ENCODE peak calls at places on chromosome 21, in nine cellular contexts. G is PC-3, M is SK-N-SH, E is GM23248, Q is HCT116, D is OCI-LY7, N is neural progenitor cell, H is GM23338, L is MM.1S. S is an unnamed sample.
A peak's percentile ranks its signal among the peaks of the same experiment; 100 is the strongest.

GRCh38 chr21:33244781-33245105 is 15.0 kb downstream of the IFNAR2 start:
- DNase-seq in Q (no peak), D (no peak), N (no peak), L (no peak), M (no peak), H (no peak), E (no peak), G (no peak), S (no peak)

GRCh38 chr21:39775816-39776215 is 30.8 kb downstream of the IGSF5 start:
- DNase-seq in H (no peak), G (no peak), N (no peak), L (no peak), D (no peak), E (no peak), Q (no peak), M (no peak), S (no peak)

GRCh38 chr21:43769325-43769958 is 6.7 kb downstream of the CSTB start:
- DNase-seq in D (no peak), G (no peak), M (no peak), L (no peak), N (no peak), E (no peak), H (no peak), Q (no peak), S (no peak)

GRCh38 chr21:16055012-16055411 is 325.2 kb downstream of the USP25 start:
- DNase-seq in E (no peak), Q (no peak), L (no peak), M (no peak), G (no peak), N (no peak), H (no peak), D (no peak), S (no peak)

GRCh38 chr21:34984356-34984755 is 64.7 kb downstream of the RUNX1 start:
- DNase-seq in Q (no peak), E (no peak), L (no peak), H (no peak), D (no peak), G (no peak), M (no peak), N (no peak), S (no peak)

GRCh38 chr21:16071082-16071481 is 341.3 kb downstream of the USP25 start:
- DNase-seq in N (no peak), E (peak; percentile 78), Q (no peak), H (peak; percentile 21), D (no peak), M (peak; percentile 36), G (no peak), L (no peak), S (no peak)

GRCh38 chr21:16509466-16509865 is 779.7 kb downstream of the USP25 start:
- DNase-seq in N (no peak), Q (no peak), D (no peak), M (no peak), L (no peak), G (no peak), E (peak; percentile 81), H (no peak), S (no peak)

GRCh38 chr21:35648512-35648911 is 411.8 kb downstream of the SETD4 start:
- DNase-seq in Q (no peak), D (no peak), H (no peak), G (peak; percentile 48), M (no peak), E (no peak), N (no peak), L (peak; percentile 21), S (no peak)

GRCh38 chr21:29989634-29990234 is 49.9 kb upstream of the GRIK1 start:
- DNase-seq in H (no peak), M (no peak), G (no peak), D (no peak), Q (no peak), L (no peak), E (no peak), N (no peak), S (no peak)

DNA sequence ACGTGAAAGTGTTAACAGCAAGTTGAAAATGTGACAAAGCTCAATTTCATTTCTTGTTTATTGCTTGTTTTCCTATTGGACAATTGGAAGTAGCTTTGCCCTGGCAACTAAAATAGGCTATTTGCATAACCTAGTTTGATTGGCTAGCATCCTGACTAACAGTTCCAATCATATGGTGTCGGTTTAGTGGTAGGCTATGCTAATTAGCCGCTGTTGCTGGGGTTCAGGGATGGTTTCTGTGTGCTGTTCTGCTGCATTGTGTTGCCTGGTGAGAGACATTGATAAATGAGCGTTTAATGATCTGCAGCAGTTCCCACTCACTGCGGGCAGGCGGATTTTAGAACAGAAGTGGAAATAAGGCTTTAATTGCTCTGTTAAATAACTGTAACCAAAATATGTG is 68.5 kb downstream of the DYRK1A start:
- DNase-seq in E (peak; percentile 85), N (peak; percentile 88), Q (peak; percentile 12), L (no peak), G (peak; percentile 47), H (peak; percentile 98), D (no peak), M (peak; percentile 70), S (peak; percentile 60)
- TF ChIP-seq EZH2phosphoT487 in E (no peak), N (no peak), Q (no peak), L (no peak), G (no peak), H (no peak), D (no peak), M (no peak), S (no peak)

DNA sequence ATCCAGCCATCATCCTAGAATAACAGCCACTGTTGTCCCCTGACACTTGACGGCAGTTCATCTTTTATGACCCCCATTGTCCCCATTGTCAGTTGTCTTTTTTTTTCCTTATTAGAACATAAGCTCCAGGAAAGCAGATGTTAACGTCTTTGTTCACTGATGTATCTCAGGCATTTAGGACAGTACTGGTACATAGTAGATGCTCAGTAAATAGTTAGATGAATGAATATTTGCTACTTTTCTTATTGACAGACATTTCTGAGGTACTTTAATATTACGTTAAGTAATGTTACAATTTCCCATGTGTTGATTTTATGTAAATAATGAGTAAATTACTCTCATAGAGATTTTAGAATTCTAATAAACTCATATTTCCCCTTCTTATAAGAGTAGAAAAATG is 69.5 kb downstream of the ADARB1 start:
- DNase-seq in G (no peak), D (no peak), L (no peak), E (no peak), Q (no peak), H (no peak), M (no peak), N (no peak), S (no peak)
- TF ChIP-seq EZH2phosphoT487 in G (no peak), D (no peak), L (no peak), E (no peak), Q (no peak), H (no peak), M (no peak), N (no peak), S (no peak)

GRCh38 chr21:14922980-14923379 is 141.8 kb downstream of the NRIP1 start:
- DNase-seq in E (no peak), D (no peak), N (no peak), H (no peak), G (no peak), L (no peak), M (no peak), Q (no peak), S (no peak)

GRCh38 chr21:14926186-14926585 is 138.6 kb downstream of the NRIP1 start:
- DNase-seq in Q (no peak), H (no peak), E (no peak), D (no peak), L (no peak), G (no peak), N (no peak), M (no peak), S (no peak)

GRCh38 chr21:14918542-14918941 is 146.3 kb downstream of the NRIP1 start:
- DNase-seq in N (no peak), D (no peak), E (peak; percentile 37), Q (no peak), H (no peak), M (no peak), G (no peak), L (no peak), S (no peak)

GRCh38 chr21:14917762-14918161 is 147.0 kb downstream of the NRIP1 start:
- DNase-seq in N (no peak), L (no peak), D (no peak), G (no peak), M (no peak), E (no peak), H (no peak), Q (no peak), S (no peak)

DNA sequence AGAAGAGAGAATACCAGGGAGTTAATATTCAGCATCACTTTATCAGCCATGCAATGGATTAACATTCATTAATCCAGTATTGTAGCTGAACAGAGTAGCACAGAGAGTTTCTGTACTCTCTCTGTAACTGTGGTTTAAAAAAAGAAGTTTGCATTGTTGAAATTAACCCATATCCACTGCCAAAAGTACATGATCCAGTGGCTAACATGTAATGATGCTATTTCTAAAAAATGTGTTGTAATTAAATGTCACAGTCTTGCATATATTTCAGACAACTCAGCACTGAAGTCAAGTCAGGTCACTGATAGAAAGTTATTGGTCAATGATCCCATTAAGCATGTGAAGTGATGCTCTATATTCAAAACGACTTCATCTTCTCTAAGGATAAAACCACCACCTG is 141.3 kb downstream of the NRIP1 start:
- DNase-seq in L (no peak), Q (no peak), E (peak; percentile 64), M (no peak), H (no peak), G (no peak), N (no peak), D (no peak), S (no peak)
- TF ChIP-seq EZH2phosphoT487 in L (no peak), Q (no peak), E (no peak), M (no peak), H (no peak), G (no peak), N (no peak), D (no peak), S (no peak)

GRCh38 chr21:31260790-31261189 is 83.3 kb downstream of the TIAM1 start:
- DNase-seq in H (no peak), L (no peak), D (no peak), E (peak; percentile 27), M (no peak), G (no peak), N (no peak), Q (no peak), S (no peak)

GRCh38 chr21:31265293-31265692 is 78.8 kb downstream of the TIAM1 start:
- DNase-seq in D (no peak), Q (no peak), H (no peak), N (no peak), E (peak; percentile 24), G (no peak), M (no peak), L (no peak), S (no peak)

GRCh38 chr21:31264574-31264973 is 79.5 kb downstream of the TIAM1 start:
- DNase-seq in E (no peak), M (no peak), N (no peak), D (no peak), L (no peak), H (no peak), Q (no peak), G (no peak), S (no peak)

GRCh38 chr21:31261759-31262158 is 82.3 kb downstream of the TIAM1 start:
- DNase-seq in D (no peak), G (no peak), Q (no peak), L (no peak), N (no peak), M (no peak), E (no peak), H (no peak), S (no peak)

DNA sequence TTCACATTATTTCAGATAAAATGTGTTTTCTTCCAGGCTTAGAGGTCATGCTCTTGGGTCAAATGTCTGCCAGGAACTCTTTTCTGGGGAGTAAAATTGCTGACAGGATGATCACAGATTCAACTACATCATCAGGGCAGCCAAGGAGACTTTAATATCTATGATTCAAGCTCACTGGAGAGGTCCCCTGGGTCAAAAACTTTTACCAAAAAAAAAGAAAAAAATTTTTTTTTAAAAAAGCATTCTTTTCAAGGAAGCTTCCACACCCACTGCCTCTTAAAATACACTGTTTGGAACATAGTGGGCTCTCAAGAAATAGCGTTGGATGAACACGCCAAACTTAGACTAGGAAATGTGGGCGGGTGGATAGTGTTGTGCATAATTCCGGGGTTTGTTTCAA is 81.3 kb downstream of the TIAM1 start:
- DNase-seq in M (no peak), N (no peak), E (no peak), L (no peak), G (no peak), Q (no peak), D (no peak), H (no peak), S (no peak)
- TF ChIP-seq EZH2phosphoT487 in M (no peak), N (no peak), E (no peak), L (no peak), G (no peak), Q (no peak), D (no peak), H (no peak), S (no peak)